ENCODE peak calls at places on chromosomes 12 and 14, in four cellular contexts. One of them, this sample, is unnamed.

GRCh38 chr12:68451261-68452091 is 119.3 kb upstream of the MDM1 start:
- DNase-seq in naive thymus-derived CD4-positive, alpha-beta T cell: peak; percentile 29
- DNase-seq in stimulated activated CD4-positive, alpha-beta T cell treated with anti-CD3 and anti-CD28 coated beads, TNF-alpha, amount 100 ng/mL, for 48 hours: no peak
- DNase-seq in NCI-H748 treated with DMSO at 0.1 percent for 48 hours: peak; percentile 14
- DNase-seq in this sample: peak; percentile 9

GRCh38 chr12:120925740-120926563 is 21.8 kb upstream of the SPPL3 start:
- DNase-seq in naive thymus-derived CD4-positive, alpha-beta T cell: no peak
- DNase-seq in stimulated activated CD4-positive, alpha-beta T cell treated with anti-CD3 and anti-CD28 coated beads, TNF-alpha, amount 100 ng/mL, for 48 hours: no peak
- DNase-seq in NCI-H748 treated with DMSO at 0.1 percent for 48 hours: no peak
- DNase-seq in this sample: no peak

GRCh38 chr12:48810817-48811453 is 7.4 kb upstream of the CACNB3 start:
- DNase-seq in naive thymus-derived CD4-positive, alpha-beta T cell: no peak
- DNase-seq in stimulated activated CD4-positive, alpha-beta T cell treated with anti-CD3 and anti-CD28 coated beads, TNF-alpha, amount 100 ng/mL, for 48 hours: no peak
- DNase-seq in NCI-H748 treated with DMSO at 0.1 percent for 48 hours: no peak
- DNase-seq in this sample: no peak

GRCh38 chr12:57530396-57531142 is 7.9 kb downstream of the MBD6 start:
- DNase-seq in naive thymus-derived CD4-positive, alpha-beta T cell: no peak
- DNase-seq in stimulated activated CD4-positive, alpha-beta T cell treated with anti-CD3 and anti-CD28 coated beads, TNF-alpha, amount 100 ng/mL, for 48 hours: no peak
- DNase-seq in NCI-H748 treated with DMSO at 0.1 percent for 48 hours: no peak
- DNase-seq in this sample: no peak

GRCh38 chr14:84797326-84797725 is 732.6 kb upstream of the FLRT2 start:
- DNase-seq in naive thymus-derived CD4-positive, alpha-beta T cell: no peak
- DNase-seq in stimulated activated CD4-positive, alpha-beta T cell treated with anti-CD3 and anti-CD28 coated beads, TNF-alpha, amount 100 ng/mL, for 48 hours: no peak
- DNase-seq in NCI-H748 treated with DMSO at 0.1 percent for 48 hours: no peak
- DNase-seq in this sample: no peak

GRCh38 chr12:110039085-110039807 is 9.1 kb downstream of the C12orf76 start:
- DNase-seq in naive thymus-derived CD4-positive, alpha-beta T cell: peak; percentile 59
- DNase-seq in stimulated activated CD4-positive, alpha-beta T cell treated with anti-CD3 and anti-CD28 coated beads, TNF-alpha, amount 100 ng/mL, for 48 hours: no peak
- DNase-seq in NCI-H748 treated with DMSO at 0.1 percent for 48 hours: no peak
- DNase-seq in this sample: no peak

GRCh38 chr12:111596985-111597730 is 2.0 kb downstream of the ATXN2 start:
- DNase-seq in naive thymus-derived CD4-positive, alpha-beta T cell: no peak
- DNase-seq in stimulated activated CD4-positive, alpha-beta T cell treated with anti-CD3 and anti-CD28 coated beads, TNF-alpha, amount 100 ng/mL, for 48 hours: no peak
- DNase-seq in NCI-H748 treated with DMSO at 0.1 percent for 48 hours: peak; percentile 1
- DNase-seq in this sample: peak; percentile 3

GRCh38 chr12:25421651-25422150 is 131.4 kb downstream of the LMNTD1 start:
- DNase-seq in naive thymus-derived CD4-positive, alpha-beta T cell: no peak
- DNase-seq in stimulated activated CD4-positive, alpha-beta T cell treated with anti-CD3 and anti-CD28 coated beads, TNF-alpha, amount 100 ng/mL, for 48 hours: no peak
- DNase-seq in NCI-H748 treated with DMSO at 0.1 percent for 48 hours: no peak
- DNase-seq in this sample: no peak

GRCh38 chr12:58378038-58378437 is 436.7 kb downstream of the ATP23 start:
- DNase-seq in naive thymus-derived CD4-positive, alpha-beta T cell: no peak
- DNase-seq in stimulated activated CD4-positive, alpha-beta T cell treated with anti-CD3 and anti-CD28 coated beads, TNF-alpha, amount 100 ng/mL, for 48 hours: no peak
- DNase-seq in NCI-H748 treated with DMSO at 0.1 percent for 48 hours: no peak
- DNase-seq in this sample: no peak

GRCh38 chr14:21894003-21894897 is 220.6 kb upstream of the OR4E1 start:
- DNase-seq in naive thymus-derived CD4-positive, alpha-beta T cell: peak; percentile 45
- DNase-seq in stimulated activated CD4-positive, alpha-beta T cell treated with anti-CD3 and anti-CD28 coated beads, TNF-alpha, amount 100 ng/mL, for 48 hours: no peak
- DNase-seq in NCI-H748 treated with DMSO at 0.1 percent for 48 hours: no peak
- DNase-seq in this sample: no peak

GRCh38 chr14:41785696-41786095 is 179.0 kb downstream of the LRFN5 start:
- DNase-seq in naive thymus-derived CD4-positive, alpha-beta T cell: no peak
- DNase-seq in stimulated activated CD4-positive, alpha-beta T cell treated with anti-CD3 and anti-CD28 coated beads, TNF-alpha, amount 100 ng/mL, for 48 hours: no peak
- DNase-seq in NCI-H748 treated with DMSO at 0.1 percent for 48 hours: peak; percentile 76
- DNase-seq in this sample: no peak

GRCh38 chr12:112812598-112813406 is 21.3 kb downstream of the RPH3A start:
- DNase-seq in naive thymus-derived CD4-positive, alpha-beta T cell: no peak
- DNase-seq in stimulated activated CD4-positive, alpha-beta T cell treated with anti-CD3 and anti-CD28 coated beads, TNF-alpha, amount 100 ng/mL, for 48 hours: no peak
- DNase-seq in NCI-H748 treated with DMSO at 0.1 percent for 48 hours: no peak
- DNase-seq in this sample: no peak